ENCODE peak calls at places on chromosomes 5 and 9, in six cellular contexts. L is suprapubic skin, C is IMR-90, D is uterus, O is Peyer's patch, T is gastrocnemius medialis. B is an unnamed sample. For H3K4me1, the result is how much of the 10 kb centered on the place peaks cover.

GRCh38 chr5:89703799-89704198 is 705.8 kb downstream of the CETN3 start:
- DNase-seq in C (no peak), O (no peak), L (no peak), T (no peak), D (no peak), B (no peak)

GRCh38 chr9:122086873-122087272 is 6.2 kb downstream of the TTLL11 start:
- DNase-seq in L (no peak), C (no peak), D (no peak), T (no peak), O (no peak), B (no peak)

GRCh38 chr5:38997579-38997978 is 76.6 kb downstream of the RICTOR start:
- DNase-seq in C (no peak), O (no peak), D (no peak), L (no peak), T (no peak), B (no peak)

GRCh38 chr5:140251527-140251973 is 51.4 kb downstream of the PFDN1 start:
- DNase-seq in C (peak), T (no peak), O (no peak), L (peak), D (no peak), B (no peak)

GRCh38 chr9:136249881-136250559 is 4.4 kb upstream of the QSOX2 start:
- DNase-seq in O (no peak), C (no peak), D (no peak), T (no peak), L (no peak), B (peak)

GRCh38 chr5:95812100-95812472 is 10.4 kb downstream of the GLRX start:
- DNase-seq in O (no peak), C (peak), T (no peak), L (no peak), D (no peak), B (peak)

GRCh38 chr9:91144782-91145181 is 216.9 kb downstream of the AUH start:
- DNase-seq in C (peak), T (no peak), L (no peak), D (no peak), O (no peak), B (no peak)

GRCh38 chr5:74201334-74202081 is 439.0 kb downstream of the ENC1 start:
- DNase-seq in L (no peak), D (no peak), O (no peak), C (peak), T (peak), B (peak)

GRCh38 chr9:2241461-2241874 is 226.3 kb downstream of the SMARCA2 start:
- DNase-seq in L (peak), O (no peak), C (peak), D (peak), T (no peak), B (peak)

GRCh38 chr9:89183146-89183545 is 4.5 kb upstream of the SHC3 start:
- DNase-seq in C (no peak), L (no peak), O (no peak), T (no peak), D (no peak), B (no peak)

GRCh38 chr5:387491-388265 is 55.3 kb upstream of the EXOC3 start:
- DNase-seq in D (no peak), O (no peak), L (peak), T (no peak), C (no peak), B (no peak)

GRCh38 chr9:31137151-31137849 is 1247.1 kb upstream of the ACO1 start:
- DNase-seq in D (no peak), L (no peak), O (no peak), C (peak), T (no peak), B (no peak)

GRCh38 chr5:2158109-2158508 is 275.4 kb upstream of the IRX4 start:
- DNase-seq in T (no peak), D (no peak), O (no peak), C (no peak), L (peak), B (no peak)

GRCh38 chr5:120778491-120779293 is 314.6 kb downstream of the PRR16 start:
- DNase-seq in L (no peak), O (no peak), C (peak), D (no peak), T (no peak), B (no peak)

GRCh38 chr9:83569326-83569725 is 31.1 kb upstream of the FRMD3 start:
- DNase-seq in T (no peak), L (no peak), O (no peak), D (no peak), C (no peak), B (no peak)

GRCh38 chr9:38682713-38683112 is 37.2 kb downstream of the FAM240B start:
- DNase-seq in D (no peak), C (peak), L (no peak), O (no peak), T (no peak), B (no peak)

GRCh38 chr5:50751064-50751657 is 84.7 kb downstream of the PARP8 start:
- DNase-seq in T (no peak), C (peak), D (no peak), O (no peak), L (no peak), B (no peak)

GRCh38 chr5:27312291-27312690 is 273.9 kb upstream of the CDH9 start:
- DNase-seq in C (no peak), T (no peak), O (no peak), L (no peak), D (no peak), B (no peak)

GRCh38 chr9:89226076-89226475 is 47.5 kb upstream of the SHC3 start:
- DNase-seq in T (no peak), D (peak), L (no peak), C (peak), O (no peak), B (peak)

GRCh38 chr5:139597134-139597533 is 36.0 kb downstream of the UBE2D2 start:
- DNase-seq in L (no peak), D (no peak), O (no peak), C (no peak), T (no peak), B (no peak)

GRCh38 chr9:35553670-35554543 is 51.2 kb upstream of the TESK1 start:
- DNase-seq in O (no peak), C (peak), L (no peak), T (peak), D (peak), B (peak)

GRCh38 chr5:91848453-91848852 is 465.3 kb upstream of the ARRDC3 start:
- DNase-seq in O (no peak), T (no peak), L (no peak), C (peak), D (no peak), B (no peak)

GRCh38 chr5:50302815-50303490 is 138.1 kb downstream of the EMB start:
- DNase-seq in L (no peak), T (no peak), D (no peak), O (no peak), C (peak), B (no peak)

GRCh38 chr9:122562134-122562760 is 9.3 kb downstream of the OR1N2 start:
- DNase-seq in L (no peak), D (no peak), T (no peak), C (no peak), O (no peak), B (no peak)

GRCh38 chr5:75113354-75113753 is 61.0 kb upstream of the GCNT4 start:
- DNase-seq in C (no peak), L (no peak), T (no peak), D (no peak), O (no peak), B (no peak)

GRCh38 chr5:53874409-53874808 is 314.0 kb downstream of the NDUFS4 start:
- DNase-seq in C (no peak), O (no peak), T (no peak), D (no peak), L (no peak), B (no peak)

GRCh38 chr5:11146171-11146570 is 385.1 kb upstream of the DAP start:
- DNase-seq in L (no peak), C (no peak), D (no peak), O (no peak), T (no peak), B (no peak)

GRCh38 chr9:28031521-28032177 is 458.4 kb upstream of the C9orf72 start:
- DNase-seq in L (no peak), T (no peak), D (no peak), O (no peak), C (no peak), B (no peak)

GRCh38 chr9:131981116-131981847 is 98.4 kb downstream of the MED27 start:
- DNase-seq in C (no peak), D (no peak), T (no peak), L (no peak), O (no peak), B (no peak)

GRCh38 chr5:176611435-176611834 is 1.5 kb upstream of the GPRIN1 start:
- DNase-seq in D (peak), C (peak), T (peak), O (no peak), L (no peak), B (peak)

GRCh38 chr9:20623021-20623747 is 885 bp upstream of the MLLT3 start:
- DNase-seq in T (peak), O (peak), L (peak), D (no peak), C (peak), B (peak)

GRCh38 chr5:139633295-139634027 is 14.7 kb upstream of the CXXC5 start:
- DNase-seq in O (peak), T (peak), D (peak), C (peak), L (peak), B (peak)

GRCh38 chr5:2614571-2614970 is 136.9 kb downstream of the IRX2 start:
- DNase-seq in D (no peak), O (no peak), L (no peak), T (no peak), C (no peak), B (no peak)

GRCh38 chr5:73115399-73116051 is 4.8 kb upstream of the TMEM171 start:
- DNase-seq in D (no peak), T (no peak), O (no peak), C (peak), L (no peak), B (no peak)

GRCh38 chr5:146410272-146410671 is 36.9 kb upstream of the TCERG1 start:
- DNase-seq in D (no peak), L (no peak), O (no peak), C (no peak), T (no peak), B (no peak)

GRCh38 chr9:79166005-79166404 is 405.8 kb upstream of the TLE4 start:
- DNase-seq in C (peak), L (no peak), T (no peak), D (no peak), O (no peak), B (no peak)

GRCh38 chr5:98770911-98771322 is 2.5 kb upstream of the RGMB start:
- DNase-seq in O (no peak), D (no peak), C (peak), T (no peak), L (no peak), B (no peak)

GRCh38 chr5:172091956-172092732 is 85.7 kb upstream of the FBXW11 start:
- DNase-seq in O (no peak), D (no peak), L (no peak), T (no peak), C (no peak), B (no peak)

GRCh38 chr9:98993570-98993945 is 49.9 kb downstream of the COL15A1 start:
- DNase-seq in L (no peak), T (no peak), C (no peak), D (no peak), O (no peak), B (no peak)

GRCh38 chr9:76761448-76761847 is 2.8 kb upstream of the PCA3 start:
- DNase-seq in T (no peak), L (no peak), D (no peak), C (peak), O (no peak), B (no peak)

GRCh38 chr5:107566537-107566875 is 104.2 kb downstream of the EFNA5 start:
- DNase-seq in L (no peak), T (no peak), O (no peak), C (no peak), D (no peak), B (no peak)
- H3K27ac ChIP-seq in L (no peak), T (no peak), O (no peak), C (no peak), D (no peak), B (no peak)

GRCh38 chr9:69469136-69469535 is 144.1 kb downstream of the ENTREP1 start:
- DNase-seq in O (no peak), L (no peak), T (no peak), D (no peak), C (peak), B (no peak)

GRCh38 chr9:69474821-69475220 is 149.8 kb downstream of the ENTREP1 start:
- DNase-seq in T (no peak), O (no peak), C (no peak), D (no peak), L (no peak), B (no peak)

GRCh38 chr9:69470186-69470977 is 145.4 kb downstream of the ENTREP1 start:
- DNase-seq in C (no peak), L (no peak), D (peak), O (peak), T (no peak), B (no peak)

GRCh38 chr9:69471433-69471832 is 146.4 kb downstream of the ENTREP1 start:
- DNase-seq in O (no peak), C (peak), D (no peak), L (no peak), T (no peak), B (no peak)

DNA sequence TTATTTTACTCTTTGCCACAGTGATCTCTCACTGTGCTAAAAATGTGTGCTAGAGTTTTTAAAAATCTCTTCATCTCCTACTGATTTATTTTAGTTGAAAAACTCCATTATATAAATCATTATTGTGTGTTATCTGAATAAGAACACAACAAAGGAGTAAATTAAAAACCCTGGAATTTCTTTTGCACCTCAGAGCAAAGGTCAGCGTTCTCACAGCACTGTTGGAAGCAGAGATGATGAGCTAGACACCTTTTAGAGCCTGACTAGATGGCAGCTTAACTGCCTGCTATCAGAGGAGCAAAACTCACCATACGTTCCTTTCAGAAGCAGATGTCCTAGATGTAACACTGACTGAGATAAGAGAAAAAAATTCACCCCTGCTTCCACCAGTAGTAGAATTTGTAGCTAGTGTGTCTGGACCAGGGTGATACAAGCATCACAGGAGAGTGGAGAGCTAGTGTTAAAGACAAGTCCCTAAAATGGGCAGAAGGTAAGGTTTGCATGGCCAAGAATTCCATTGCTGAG is 147.1 kb downstream of the ENTREP1 start:
- DNase-seq in T (no peak), D (no peak), O (no peak), C (no peak), L (no peak), B (no peak)
- H3K4me1 ChIP-seq in T (under half), D (under half), O (under half), C (under half), L (under half), B (under half)

GRCh38 chr5:149549461-149550266 is 1.6 kb downstream of the CSNK1A1 start:
- DNase-seq in T (no peak), O (peak), C (peak), L (no peak), D (no peak), B (peak)
- TF ChIP-seq POLR2A in T (no peak), O (no peak), C (no peak), L (no peak), D (no peak), B (no peak)

GRCh38 chr9:94554439-94555331 is at the start of gene PCAT7:
- DNase-seq in O (peak), D (no peak), L (no peak), T (no peak), C (no peak), B (peak)
- H3K27ac ChIP-seq in O (peak), D (no peak), L (no peak), T (no peak), C (no peak), B (no peak)

GRCh38 chr9:37029776-37030590 is 4.1 kb downstream of the PAX5 start:
- DNase-seq in L (no peak), D (no peak), C (no peak), O (no peak), T (no peak), B (no peak)

GRCh38 chr9:37031902-37032301 is 2.2 kb downstream of the PAX5 start:
- DNase-seq in T (no peak), O (no peak), C (no peak), D (no peak), L (no peak), B (no peak)

GRCh38 chr9:37029304-37029775 is 4.7 kb downstream of the PAX5 start:
- DNase-seq in C (no peak), D (no peak), L (no peak), T (no peak), O (no peak), B (no peak)

GRCh38 chr9:37031081-37031480 is 3.0 kb downstream of the PAX5 start:
- DNase-seq in O (no peak), T (no peak), D (no peak), C (no peak), L (no peak), B (no peak)

GRCh38 chr9:37030591-37030939 is 3.5 kb downstream of the PAX5 start:
- DNase-seq in O (no peak), C (no peak), T (no peak), D (no peak), L (no peak), B (no peak)
- H3K4me1 ChIP-seq in O (under half), C (under half), T (under half), D (under half), L (half or more), B (under half)

GRCh38 chr9:124295097-124295794 is 37.5 kb downstream of the NEK6 start:
- DNase-seq in D (peak), O (no peak), L (no peak), T (no peak), C (no peak), B (no peak)
- TF ChIP-seq POLR2A in D (no peak), O (no peak), L (no peak), T (no peak), C (no peak), B (no peak)

B was measured in adrenal gland.